ENCODE peak calls at places on chromosomes 12 and 14, in six cellular contexts. N is A549, Z is osteoblast, C is right cardiac atrium, A is IMR-90, I is astrocyte of the cerebellum. L is an unnamed sample.

GRCh38 chr14:73723799-73724621 is 9.8 kb upstream of the PNMA1 start:
- DNase-seq in N (peak), C (peak), A (peak), Z (peak), I (peak), L (peak)

GRCh38 chr12:25769076-25769945 is 189.2 kb upstream of the RASSF8 start:
- DNase-seq in Z (peak), I (peak), C (no peak), N (peak), A (peak), L (peak)

GRCh38 chr14:68473794-68474193 is 319.1 kb downstream of the ZFP36L1 start:
- DNase-seq in A (no peak), Z (no peak), N (no peak), I (no peak), C (no peak), L (peak)

GRCh38 chr14:68547305-68548193 is 245.3 kb downstream of the ZFP36L1 start:
- DNase-seq in C (peak), A (peak), N (peak), I (no peak), Z (no peak), L (peak)

GRCh38 chr12:1913377-1914115 is 4.9 kb downstream of the CACNA2D4 start:
- DNase-seq in I (no peak), Z (peak), N (no peak), A (no peak), C (no peak), L (no peak)

GRCh38 chr14:102277874-102278630 is 26.9 kb downstream of the MOK start:
- DNase-seq in A (peak), N (no peak), Z (no peak), I (no peak), C (no peak), L (no peak)

GRCh38 chr12:107597695-107598410 is 87.7 kb upstream of the PWP1 start:
- DNase-seq in A (no peak), N (no peak), C (no peak), I (no peak), Z (no peak), L (no peak)

GRCh38 chr12:13234045-13234641 is 37.6 kb downstream of the EMP1 start:
- DNase-seq in I (peak), A (peak), Z (peak), C (peak), N (peak), L (peak)

GRCh38 chr12:76519538-76519937 is 40.0 kb downstream of the OSBPL8 start:
- DNase-seq in Z (no peak), I (no peak), C (no peak), N (no peak), A (no peak), L (peak)

GRCh38 chr14:93309430-93309966 is 23.3 kb downstream of the BTBD7 start:
- DNase-seq in A (no peak), C (no peak), N (no peak), I (no peak), Z (no peak), L (no peak)

GRCh38 chr14:26389646-26390508 is 208.0 kb downstream of the NOVA1 start:
- DNase-seq in I (peak), N (no peak), Z (no peak), A (peak), C (peak), L (peak)

GRCh38 chr12:15636060-15636890 is 152.9 kb downstream of the EPS8 start:
- DNase-seq in Z (no peak), I (no peak), A (no peak), C (no peak), N (no peak), L (no peak)

GRCh38 chr12:65668981-65669695 is 155.1 kb upstream of the HMGA2 start:
- DNase-seq in N (no peak), Z (no peak), I (no peak), C (no peak), A (peak), L (no peak)

GRCh38 chr14:21020977-21021545 is 3.8 kb downstream of the NDRG2 start:
- DNase-seq in C (no peak), Z (no peak), I (no peak), N (no peak), A (no peak), L (no peak)

GRCh38 chr14:21023817-21024667 is 819 bp downstream of the NDRG2 start:
- DNase-seq in A (no peak), C (no peak), Z (peak), N (no peak), I (no peak), L (no peak)

GRCh38 chr14:21023174-21023573 is 1.7 kb downstream of the NDRG2 start:
- DNase-seq in I (no peak), N (no peak), C (no peak), Z (peak), A (no peak), L (no peak)

GRCh38 chr14:21024668-21025373 is at the start of gene NDRG2:
- DNase-seq in I (no peak), N (peak), C (peak), A (no peak), Z (peak), L (peak)

DNA sequence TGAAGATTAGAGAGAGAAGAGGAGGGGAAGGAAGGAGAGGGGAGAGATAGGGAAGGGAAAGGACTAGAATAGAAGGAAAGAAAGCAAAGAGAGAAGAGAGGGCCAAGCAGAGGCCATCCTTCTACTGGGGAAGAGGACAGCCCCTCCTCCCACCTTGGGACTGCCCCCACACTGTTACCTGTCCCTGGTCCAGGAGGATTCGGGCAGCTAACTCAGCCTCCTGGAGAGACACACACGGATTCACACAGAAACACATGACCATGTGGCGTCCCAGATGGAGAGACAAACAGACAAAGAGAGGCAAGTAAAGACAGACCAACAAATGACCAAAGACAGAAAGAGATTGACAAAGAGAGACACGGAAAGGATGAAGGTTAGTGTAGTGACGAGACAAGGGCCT is 2.2 kb downstream of the NDRG2 start:
- DNase-seq in N (no peak), A (no peak), C (no peak), I (no peak), Z (peak), L (no peak)
- H3K4me3 ChIP-seq in N (no peak), A (no peak), C (peak), I (no peak), Z (no peak), L (no peak)

DNA sequence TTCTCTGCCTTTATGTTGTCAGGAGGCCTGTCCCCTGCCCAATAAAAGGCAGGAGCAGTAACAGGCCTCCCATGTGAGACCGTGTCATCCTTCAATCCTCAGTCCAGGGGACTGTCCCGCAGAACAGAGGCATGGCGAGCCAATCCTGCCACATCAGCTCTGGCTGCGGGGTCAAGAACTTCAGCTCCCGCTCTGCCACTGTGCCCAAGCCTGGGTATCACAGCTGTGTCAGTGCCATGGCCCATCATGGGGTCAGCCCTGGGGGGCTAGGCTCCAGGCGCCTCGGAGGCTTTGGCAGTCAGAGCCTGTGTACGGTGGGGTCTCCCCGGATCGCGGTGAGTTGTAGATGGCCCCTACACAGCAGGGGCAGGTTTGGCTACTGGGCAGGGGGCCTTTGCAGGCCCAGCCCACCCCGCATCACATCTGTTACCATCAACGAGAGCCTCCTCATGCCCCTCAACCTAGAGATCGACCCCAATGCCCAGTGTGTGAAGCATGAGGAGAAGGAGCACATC is 19.9 kb upstream of the KRT83 start:
- DNase-seq in A (no peak), I (no peak), N (no peak), Z (no peak), C (no peak), L (no peak)
- H3K4me3 ChIP-seq in A (no peak), I (no peak), N (no peak), Z (no peak), C (no peak), L (no peak)

DNA sequence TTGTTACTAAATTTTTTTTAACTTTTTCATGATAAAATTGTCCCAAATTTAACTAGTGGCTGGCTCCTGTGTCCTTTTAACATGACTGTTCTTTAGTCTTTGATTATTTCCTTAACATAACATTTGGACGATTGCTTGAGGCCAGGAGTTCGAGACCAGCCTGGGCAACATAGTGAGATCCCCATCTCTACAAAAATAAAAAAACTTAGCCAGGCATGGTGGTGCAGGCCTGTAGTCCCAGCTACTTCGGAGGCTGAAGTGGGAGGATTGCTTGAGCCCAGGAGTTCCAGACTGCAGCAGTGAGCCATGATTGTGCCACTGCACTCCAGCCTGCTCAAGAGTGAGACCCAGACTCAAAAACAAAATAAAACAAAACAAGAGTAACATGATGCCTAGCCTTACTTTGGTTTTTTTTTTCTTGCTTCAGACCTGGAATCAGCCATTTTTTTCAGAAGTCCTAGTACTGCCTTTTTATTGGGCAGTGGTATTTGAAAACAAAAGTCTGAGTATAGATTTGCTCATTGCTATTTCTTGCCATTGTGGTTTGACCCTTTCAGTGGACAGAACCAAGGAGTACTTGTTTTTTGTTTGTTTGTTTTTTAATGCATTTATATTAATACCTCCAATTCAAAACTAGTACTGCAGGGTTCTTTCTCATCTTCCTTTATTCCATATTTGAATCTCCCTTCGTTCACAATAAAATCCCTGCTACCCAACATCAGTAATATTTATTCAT is 4.8 kb downstream of the TOGARAM1 start:
- DNase-seq in I (no peak), A (no peak), N (no peak), C (no peak), Z (no peak), L (peak)
- H3K4me3 ChIP-seq in I (peak), A (peak), N (no peak), C (peak), Z (peak), L (peak)

DNA sequence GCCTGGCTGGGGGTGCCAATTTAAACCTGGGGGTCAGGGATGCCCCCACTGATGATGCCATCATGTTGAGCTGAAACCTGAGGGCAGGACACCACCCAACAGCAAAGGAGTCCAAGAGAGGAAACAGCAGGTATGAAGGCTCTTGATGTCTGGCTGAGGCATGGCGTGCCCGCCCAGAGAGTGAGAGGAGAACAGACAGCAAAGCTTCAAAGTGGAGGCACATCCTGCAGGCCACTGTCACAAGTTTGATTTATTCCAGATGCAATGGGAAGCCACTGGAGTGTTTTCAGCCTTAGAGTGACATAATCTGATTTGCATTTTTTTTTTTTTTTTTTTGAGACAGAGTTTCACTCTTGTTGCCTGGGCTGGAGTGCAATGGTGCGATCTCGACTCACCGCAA is 34.8 kb downstream of the IRF2BPL start:
- DNase-seq in Z (no peak), A (no peak), C (no peak), N (no peak), I (no peak), L (no peak)
- H3K4me3 ChIP-seq in Z (no peak), A (no peak), C (no peak), N (no peak), I (no peak), L (no peak)

DNA sequence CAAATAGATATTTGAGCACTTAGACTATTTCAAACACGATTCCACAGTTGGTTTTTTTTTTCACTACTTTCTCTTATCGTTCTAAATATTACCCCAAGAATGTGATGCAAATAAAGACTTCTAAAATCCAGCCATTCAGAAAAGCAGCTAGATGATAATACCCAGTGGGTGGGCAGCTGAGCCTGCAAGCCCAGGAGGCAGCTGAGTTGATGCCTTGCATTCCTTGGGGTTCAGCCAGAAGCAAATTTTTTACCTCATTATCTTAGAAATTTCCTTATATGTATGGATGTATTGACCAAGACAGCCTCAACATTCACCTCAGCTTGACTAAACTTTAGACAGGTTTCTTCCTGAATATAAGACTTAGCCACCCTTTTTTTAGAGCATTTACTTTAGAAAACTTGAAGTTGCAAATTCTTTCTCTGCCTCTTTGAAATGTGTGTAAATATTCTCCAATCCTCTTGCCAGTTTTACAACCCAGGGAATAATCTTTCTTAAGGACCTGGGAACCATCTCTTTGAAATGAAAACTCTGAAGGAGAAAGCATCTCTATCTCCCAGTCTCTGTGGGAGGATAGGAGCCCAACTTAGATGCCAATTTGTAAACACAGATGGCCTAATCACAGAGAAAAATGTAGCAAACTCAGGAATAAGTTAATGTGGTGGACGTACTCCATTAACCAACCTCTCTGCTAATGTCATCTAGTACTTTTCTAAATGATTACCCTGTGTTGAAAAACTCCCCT is 52.2 kb upstream of the ANP32D start:
- DNase-seq in I (no peak), C (no peak), N (no peak), Z (no peak), A (no peak), L (peak)
- H3K4me3 ChIP-seq in I (no peak), C (no peak), N (no peak), Z (no peak), A (no peak), L (no peak)

DNA sequence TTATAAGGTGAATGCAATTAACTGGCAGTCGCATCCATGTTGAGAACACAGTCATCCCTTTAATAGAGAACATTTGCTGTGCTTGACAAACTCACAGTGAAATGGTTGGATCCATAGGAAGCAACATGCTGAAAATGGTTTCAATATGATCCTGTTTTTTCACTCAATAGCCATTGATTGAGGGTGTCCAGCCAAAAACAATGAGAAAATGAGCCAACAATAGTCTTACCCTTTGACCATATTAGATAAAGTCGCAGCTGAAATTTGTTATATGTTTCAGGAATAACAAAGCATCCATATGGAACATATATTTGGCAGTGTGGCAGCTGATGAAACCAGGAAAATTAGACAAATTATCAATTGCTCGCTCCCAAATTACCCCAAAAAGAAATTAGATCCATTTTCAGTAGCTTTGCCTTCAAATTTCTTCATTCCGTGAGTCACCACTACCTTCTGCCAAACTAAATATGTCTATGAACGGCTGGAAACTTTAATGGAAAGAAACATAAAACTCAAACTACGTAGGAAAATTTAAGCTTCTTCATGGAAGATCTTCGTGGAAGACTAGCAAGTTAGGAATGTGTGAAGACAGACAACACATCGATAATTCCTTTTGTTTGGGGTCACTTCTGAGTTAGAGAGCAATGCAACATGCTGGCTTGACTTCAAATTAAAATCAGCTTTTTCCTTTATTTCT is 17.4 kb downstream of the IGF1 start:
- DNase-seq in A (peak), I (no peak), C (no peak), N (no peak), Z (peak), L (peak)
- H3K4me3 ChIP-seq in A (no peak), I (no peak), C (no peak), N (no peak), Z (no peak), L (no peak)

L was measured in fibroblast of pulmonary artery.